ENCODE peak calls at places on chromosome 22, in nine cellular contexts. D is colonic mucosa, T is PC-3, H is heart right ventricle, B is ascending aorta, S is A549, A is fibroblast of lung, Z is heart left ventricle, E is AG04450. L is an unnamed sample.

GRCh38 chr22:36475341-36475740 is 6.1 kb downstream of the TXN2 start:
- DNase-seq in D (no peak), T (no peak), H (no peak), B (no peak), S (no peak), A (no peak), Z (no peak), E (no peak), L (no peak)

GRCh38 chr22:26428515-26429457 is at the start of gene ASPHD2:
- DNase-seq in D (peak), T (peak), H (peak), B (no peak), S (peak), A (peak), Z (peak), E (peak), L (peak)

GRCh38 chr22:17944205-17944725 is 80.1 kb downstream of the MICAL3 start:
- DNase-seq in D (no peak), T (no peak), H (no peak), B (no peak), S (no peak), A (no peak), Z (no peak), E (no peak), L (no peak)

GRCh38 chr22:42889290-42889689 is 32.2 kb upstream of the ARFGAP3 start:
- DNase-seq in D (no peak), T (no peak), H (no peak), B (no peak), S (no peak), A (no peak), Z (no peak), E (no peak), L (no peak)

GRCh38 chr22:20268350-20269012 is 363 bp upstream of the RTN4R start:
- DNase-seq in D (peak), T (peak), H (peak), B (no peak), S (peak), A (peak), Z (peak), E (no peak), L (no peak)

GRCh38 chr22:39176067-39176621 is 23.7 kb upstream of the CBX7 start:
- DNase-seq in D (no peak), T (peak), H (peak), B (no peak), S (peak), A (peak), Z (peak), E (no peak), L (peak)

GRCh38 chr22:46984751-46985506 is 222.5 kb downstream of the TBC1D22A start:
- DNase-seq in D (no peak), T (peak), H (no peak), B (no peak), S (no peak), A (peak), Z (no peak), E (no peak), L (peak)

GRCh38 chr22:35589071-35589735 is 27.9 kb downstream of the MB start:
- DNase-seq in D (no peak), T (peak), H (no peak), B (no peak), S (peak), A (peak), Z (peak), E (no peak), L (no peak)

GRCh38 chr22:38415046-38415445 is 40.0 kb downstream of the KCNJ4 start:
- DNase-seq in D (no peak), T (no peak), H (no peak), B (no peak), S (no peak), A (no peak), Z (peak), E (no peak), L (no peak)

GRCh38 chr22:41899992-41900651 is 14.8 kb downstream of the SHISA8 start:
- DNase-seq in D (no peak), T (no peak), H (peak), B (no peak), S (no peak), A (no peak), Z (no peak), E (no peak), L (no peak)

GRCh38 chr22:33521879-33522665 is 398.2 kb downstream of the LARGE1 start:
- DNase-seq in D (no peak), T (no peak), H (no peak), B (no peak), S (no peak), A (no peak), Z (no peak), E (no peak), L (no peak)

GRCh38 chr22:27668828-27669797 is 132.4 kb downstream of the MN1 start:
- DNase-seq in D (peak), T (peak), H (peak), B (peak), S (peak), A (peak), Z (peak), E (no peak), L (no peak)

GRCh38 chr22:27456696-27457503 is 344.7 kb downstream of the MN1 start:
- DNase-seq in D (no peak), T (peak), H (no peak), B (no peak), S (peak), A (peak), Z (no peak), E (peak), L (no peak)

GRCh38 chr22:22144858-22145257 is 99.7 kb upstream of the VPREB1 start:
- DNase-seq in D (no peak), T (peak), H (no peak), B (no peak), S (no peak), A (peak), Z (no peak), E (no peak), L (no peak)

GRCh38 chr22:46572911-46573780 is 35.7 kb upstream of the CELSR1 start:
- DNase-seq in D (no peak), T (no peak), H (no peak), B (no peak), S (no peak), A (no peak), Z (peak), E (no peak), L (no peak)

GRCh38 chr22:46824348-46824909 is 62.0 kb downstream of the TBC1D22A start:
- DNase-seq in D (no peak), T (no peak), H (no peak), B (no peak), S (no peak), A (no peak), Z (no peak), E (no peak), L (no peak)

DNA sequence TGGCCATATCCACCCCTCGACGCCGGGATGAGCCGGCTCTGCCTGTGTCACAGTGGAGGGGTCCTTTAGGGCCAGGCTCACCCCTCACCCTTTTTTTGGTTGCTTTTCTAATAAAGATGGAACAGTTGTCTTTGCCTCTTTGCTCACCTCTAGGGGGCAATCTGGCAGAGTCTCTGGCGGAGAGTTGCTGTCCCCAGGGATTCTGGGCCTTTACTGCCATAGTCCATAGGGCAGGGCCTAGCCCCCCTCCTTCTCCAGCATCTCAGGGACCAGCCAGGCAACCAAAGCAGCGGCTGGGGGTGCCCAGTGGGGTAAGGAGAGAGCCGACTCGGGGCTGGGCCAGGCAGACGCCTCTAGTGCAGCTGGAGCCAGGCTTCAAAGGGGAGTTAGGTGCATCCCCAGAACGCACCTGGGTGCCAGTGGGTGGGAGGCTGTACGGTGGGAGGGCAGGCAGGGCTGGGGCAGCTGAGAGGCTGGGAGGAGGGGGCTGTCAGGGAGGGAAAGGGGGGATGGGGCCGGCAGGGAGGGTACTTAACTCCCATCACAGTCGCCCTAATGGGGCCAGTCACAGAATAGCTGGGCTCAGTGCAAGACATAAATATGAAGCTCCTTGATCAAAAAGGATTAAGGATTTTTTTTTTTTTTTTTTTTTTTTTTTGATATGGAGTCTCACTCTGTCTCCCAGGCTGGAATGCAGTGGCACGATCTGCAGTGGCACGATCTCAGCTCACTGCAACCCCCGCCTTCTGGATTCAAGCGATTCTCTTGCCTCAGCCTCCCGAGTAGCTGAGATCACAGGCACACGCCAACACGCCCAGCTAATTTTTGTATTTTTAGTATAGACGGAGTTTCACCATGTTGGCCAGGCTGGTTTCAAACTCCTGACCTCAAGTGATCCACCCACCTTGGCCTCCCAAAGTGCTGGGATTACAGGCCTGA is 2.5 kb upstream of the SUSD2 start:
- DNase-seq in D (no peak), T (no peak), H (no peak), B (no peak), S (no peak), A (no peak), Z (peak), E (no peak), L (no peak)
- TF ChIP-seq CTCF in D (no peak), T (peak), H (peak), B (peak), S (peak), A (peak), Z (no peak), E (peak), L (no peak)

DNA sequence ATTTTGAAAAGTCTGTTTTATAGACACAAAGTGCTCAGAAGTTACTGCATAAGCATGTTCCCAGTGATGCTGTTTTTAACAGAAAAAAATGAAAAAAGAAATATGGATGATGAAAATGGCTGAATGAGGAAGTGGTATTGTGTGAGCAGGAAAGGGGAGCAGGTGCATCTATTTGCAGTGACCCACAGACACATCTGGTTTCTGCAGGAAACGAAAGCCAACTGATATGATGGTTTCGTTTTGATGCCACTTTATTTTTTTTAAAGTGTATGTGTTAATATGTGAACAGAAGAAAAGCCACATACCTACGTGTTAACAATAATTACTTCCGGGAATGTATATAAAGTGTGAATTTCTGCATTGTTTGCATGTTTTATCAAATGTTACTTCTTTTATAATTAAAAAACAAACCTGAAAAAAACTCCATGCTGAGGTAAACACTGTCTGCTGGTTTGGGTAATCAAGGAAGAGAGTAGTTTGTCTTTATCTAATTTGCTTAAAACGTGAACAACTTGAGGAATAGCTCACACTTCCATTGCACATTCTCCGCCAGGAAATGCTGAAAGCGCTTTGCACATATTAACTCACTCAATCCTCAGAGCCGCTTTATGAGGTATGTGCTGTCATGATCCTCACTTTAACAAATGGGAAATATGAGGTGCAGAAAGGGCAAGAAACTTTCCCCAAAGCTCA is 1335.9 kb downstream of the TBC1D22A start:
- DNase-seq in D (no peak), T (no peak), H (no peak), B (no peak), S (no peak), A (no peak), Z (no peak), E (no peak), L (no peak)
- H3K4me3 ChIP-seq in D (no peak), T (no peak), H (no peak), B (no peak), S (no peak), A (no peak), Z (no peak), E (no peak), L (no peak)

GRCh38 chr22:23514317-23515038 is 65.6 kb downstream of the IGLL1 start:
- DNase-seq in D (no peak), T (no peak), H (no peak), B (no peak), S (no peak), A (no peak), Z (no peak), E (no peak), L (no peak)
- TF ChIP-seq CTCF in D (no peak), T (no peak), H (no peak), B (no peak), S (no peak), A (no peak), Z (no peak), E (no peak), L (no peak)

DNA sequence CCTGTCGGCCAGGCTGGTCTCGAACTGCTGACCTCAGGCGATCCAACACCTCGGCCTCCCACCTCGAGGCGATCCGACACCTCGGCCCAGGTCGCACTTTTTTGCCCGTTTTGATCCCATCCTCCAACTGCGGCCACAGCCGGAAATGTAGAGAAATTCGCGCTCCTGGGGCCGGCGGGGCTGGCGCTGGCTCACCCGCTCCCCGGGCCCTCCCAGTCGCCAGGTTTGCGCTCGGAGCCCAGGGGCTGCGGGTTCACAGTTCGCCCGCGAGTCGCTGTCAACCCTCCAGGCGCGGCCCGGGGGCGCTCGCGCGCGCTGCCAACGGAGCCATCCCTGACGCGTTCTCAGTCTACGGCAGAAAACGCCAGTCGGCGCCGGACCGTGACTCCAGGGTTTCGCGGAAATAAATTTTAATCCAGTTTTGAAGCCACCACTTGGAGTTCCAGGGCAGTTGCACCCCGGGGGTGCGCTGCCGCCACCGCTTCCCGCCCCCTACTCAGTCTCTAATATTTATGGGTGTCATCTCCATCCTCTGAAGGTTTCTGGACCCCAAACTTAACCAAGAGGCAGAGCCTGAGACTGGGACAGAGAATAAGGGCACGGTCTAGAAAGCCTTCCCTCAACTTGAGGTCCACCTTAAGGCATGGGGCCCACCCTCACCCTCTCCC is 1.5 kb upstream of the KLHDC7B start:
- DNase-seq in D (peak), T (no peak), H (peak), B (no peak), S (peak), A (peak), Z (peak), E (no peak), L (peak)
- H3K4me3 ChIP-seq in D (peak), T (no peak), H (peak), B (peak), S (peak), A (peak), Z (peak), E (peak), L (no peak)

GRCh38 chr22:40819741-40820140 is 595 bp upstream of the SLC25A17 start:
- DNase-seq in D (no peak), T (peak), H (no peak), B (no peak), S (no peak), A (peak), Z (no peak), E (no peak), L (no peak)
- TF ChIP-seq CTCF in D (no peak), T (no peak), H (no peak), B (no peak), S (no peak), A (no peak), Z (no peak), E (peak), L (no peak)